ENCODE peak calls at places on chromosomes 11 and 22, in seven cellular contexts. F is GM23248, B is neural progenitor cell, Z is PC-3, D is HCT116, I is SK-N-SH, K is OCI-LY7. H is an unnamed sample.

GRCh38 chr11:96388891-96389603 is 665 bp downstream of the CCDC82 start:
- DNase-seq in F (peak), B (peak), Z (no peak), D (peak), I (peak), K (peak), H (peak)

GRCh38 chr11:66857234-66857926 is 516 bp downstream of the LRFN4 start:
- DNase-seq in F (peak), B (peak), Z (no peak), D (no peak), I (peak), K (no peak), H (no peak)

GRCh38 chr11:33774356-33775063 is at the start of gene FBXO3:
- DNase-seq in F (peak), B (peak), Z (peak), D (peak), I (peak), K (peak), H (peak)

GRCh38 chr11:95734009-95734572 is 55.5 kb downstream of the FAM76B start:
- DNase-seq in F (no peak), B (no peak), Z (no peak), D (no peak), I (no peak), K (peak), H (no peak)

GRCh38 chr11:48052183-48053040 is 72.1 kb downstream of the PTPRJ start:
- DNase-seq in F (peak), B (peak), Z (peak), D (peak), I (no peak), K (peak), H (no peak)

GRCh38 chr11:73576226-73576625 is 21.7 kb downstream of the FAM168A start:
- DNase-seq in F (no peak), B (peak), Z (no peak), D (no peak), I (no peak), K (no peak), H (no peak)

GRCh38 chr22:43840851-43841250 is 21.5 kb downstream of the SULT4A1 start:
- DNase-seq in F (no peak), B (no peak), Z (no peak), D (no peak), I (no peak), K (no peak), H (no peak)

GRCh38 chr11:33179431-33179830 is 18.2 kb upstream of the CSTF3 start:
- DNase-seq in F (no peak), B (no peak), Z (no peak), D (no peak), I (no peak), K (no peak), H (no peak)

GRCh38 chr22:46368422-46368821 is 32.9 kb downstream of the TRMU start:
- DNase-seq in F (no peak), B (no peak), Z (no peak), D (no peak), I (no peak), K (no peak), H (no peak)

GRCh38 chr11:104668797-104669463 is 229.3 kb downstream of the CASP12 start:
- DNase-seq in F (peak), B (no peak), Z (peak), D (peak), I (no peak), K (no peak), H (peak)

GRCh38 chr11:10758959-10759358 is 7.9 kb downstream of the CTR9 start:
- DNase-seq in F (peak), B (no peak), Z (peak), D (no peak), I (no peak), K (peak), H (no peak)

GRCh38 chr11:12331239-12331874 is 46.0 kb upstream of the PARVA start:
- DNase-seq in F (peak), B (peak), Z (peak), D (peak), I (peak), K (peak), H (peak)

GRCh38 chr11:14454861-14455632 is 44.6 kb downstream of the COPB1 start:
- DNase-seq in F (peak), B (peak), Z (peak), D (no peak), I (peak), K (peak), H (no peak)

DNA sequence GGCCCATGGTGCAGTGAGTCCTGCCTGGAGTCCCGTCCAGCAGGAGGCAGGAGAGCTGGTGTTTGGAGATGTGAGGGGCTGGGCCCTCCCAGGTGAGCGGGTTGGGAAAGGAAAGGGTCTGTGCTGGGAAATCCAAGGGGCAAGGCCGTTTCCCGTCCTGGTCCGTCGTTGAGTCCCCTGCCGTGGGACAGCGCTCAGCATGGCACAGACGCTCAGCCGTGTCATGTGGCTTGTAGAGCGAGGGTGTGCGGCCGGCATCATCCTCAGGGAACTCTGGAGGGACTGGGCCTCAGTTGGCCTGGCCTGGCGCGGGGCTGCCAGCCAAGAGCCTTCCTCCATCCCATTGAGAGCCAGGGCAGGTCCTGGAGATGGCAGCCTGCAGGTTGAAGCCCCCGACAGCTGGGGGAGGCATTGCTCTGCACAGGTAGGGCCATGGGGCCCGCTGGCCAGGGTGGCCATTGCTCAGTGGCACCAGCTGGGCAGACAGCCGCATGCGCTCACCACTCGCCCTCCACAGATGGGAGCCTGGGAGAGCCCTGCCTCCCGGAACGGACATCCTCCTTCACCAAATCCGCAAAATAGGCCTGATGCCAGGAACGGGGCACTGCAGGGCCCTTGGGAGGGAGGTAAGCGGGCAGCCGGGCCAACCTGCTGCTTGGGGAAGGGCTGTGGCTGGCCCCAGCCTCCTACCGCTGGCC is 28.7 kb downstream of the KCNQ1 start:
- DNase-seq in F (no peak), B (no peak), Z (no peak), D (no peak), I (no peak), K (no peak), H (no peak)
- TF ChIP-seq EZH2phosphoT487 in F (no peak), B (no peak), Z (no peak), D (no peak), I (no peak), K (no peak), H (no peak)

DNA sequence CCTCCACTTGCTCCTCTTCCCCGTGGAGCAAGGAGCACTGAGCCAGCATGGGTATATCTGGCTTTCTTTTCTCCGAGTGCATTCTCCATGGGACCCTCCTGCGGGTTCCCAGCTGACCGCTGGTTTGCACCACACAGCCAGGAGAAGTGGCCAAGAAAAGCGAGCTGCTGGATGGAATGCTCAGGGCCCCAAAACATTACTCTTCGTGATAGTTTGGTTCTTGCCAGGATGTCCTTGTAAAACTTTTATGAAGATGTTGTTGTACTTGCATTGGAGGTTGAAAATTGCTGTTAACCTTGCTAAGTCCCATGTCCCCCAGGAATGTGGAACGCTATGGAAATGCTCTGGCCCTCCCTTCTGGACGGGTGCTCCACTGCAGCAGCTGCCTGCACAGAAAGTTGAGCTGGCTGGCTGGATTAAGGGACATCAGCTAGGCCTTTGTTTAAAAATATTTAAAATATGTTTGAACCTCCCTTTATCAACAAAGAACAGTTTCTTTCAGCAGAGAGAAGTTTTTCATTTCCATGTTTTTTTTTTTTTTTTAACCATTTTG is 68.7 kb downstream of the ZNRF3 start:
- DNase-seq in F (no peak), B (peak), Z (no peak), D (no peak), I (no peak), K (no peak), H (no peak)
- TF ChIP-seq EZH2phosphoT487 in F (no peak), B (no peak), Z (no peak), D (no peak), I (no peak), K (no peak), H (no peak)

GRCh38 chr11:2444301-2445106 is at the start of the genes KCNQ1 and TRPM5:
- DNase-seq in F (no peak), B (peak), Z (peak), D (peak), I (peak), K (peak), H (peak)
- TF ChIP-seq EZH2phosphoT487 in F (no peak), B (peak), Z (no peak), D (no peak), I (no peak), K (no peak), H (no peak)

GRCh38 chr11:35413568-35413967 is 5.8 kb downstream of the SLC1A2 start:
- DNase-seq in F (no peak), B (no peak), Z (no peak), D (no peak), I (no peak), K (no peak), H (no peak)
- TF ChIP-seq EZH2phosphoT487 in F (no peak), B (no peak), Z (no peak), D (no peak), I (no peak), K (no peak), H (no peak)

GRCh38 chr11:64788321-64789215 is 10.2 kb upstream of the SF1 start:
- DNase-seq in F (no peak), B (no peak), Z (no peak), D (no peak), I (no peak), K (no peak), H (no peak)

GRCh38 chr11:64784813-64785581 is 6.7 kb upstream of the SF1 start:
- DNase-seq in F (no peak), B (no peak), Z (no peak), D (no peak), I (no peak), K (no peak), H (no peak)

GRCh38 chr11:64789331-64790204 is 11.2 kb upstream of the SF1 start:
- DNase-seq in F (no peak), B (no peak), Z (no peak), D (no peak), I (peak), K (no peak), H (no peak)

GRCh38 chr11:64787526-64788320 is 9.4 kb upstream of the SF1 start:
- DNase-seq in F (peak), B (peak), Z (peak), D (no peak), I (peak), K (peak), H (peak)

GRCh38 chr11:64786308-64786707 is 8.0 kb upstream of the SF1 start:
- DNase-seq in F (no peak), B (no peak), Z (no peak), D (no peak), I (no peak), K (no peak), H (no peak)
- TF ChIP-seq EZH2phosphoT487 in F (no peak), B (no peak), Z (no peak), D (no peak), I (no peak), K (no peak), H (no peak)

GRCh38 chr22:27573992-27574391 is 227.6 kb downstream of the MN1 start:
- DNase-seq in F (peak), B (no peak), Z (no peak), D (no peak), I (no peak), K (no peak), H (no peak)
- TF ChIP-seq EZH2phosphoT487 in F (no peak), B (no peak), Z (no peak), D (no peak), I (no peak), K (no peak), H (no peak)

GRCh38 chr11:107702723-107703122 is 9.1 kb downstream of the SLN start:
- DNase-seq in F (peak), B (no peak), Z (peak), D (no peak), I (no peak), K (no peak), H (no peak)
- TF ChIP-seq EZH2phosphoT487 in F (no peak), B (no peak), Z (no peak), D (no peak), I (no peak), K (no peak), H (no peak)

H was measured in MM.1S.